ENCODE peak calls at places on chromosomes 1 and 21, in seven cellular contexts. One of them, this sample, is unnamed.

GRCh38 chr1:42240964-42241755 is 76.6 kb upstream of the GUCA2A start:
- DNase-seq in RWPE1: no peak
- DNase-seq in fibroblast of lung: peak; percentile 67
- DNase-seq in astrocyte: peak; percentile 63
- DNase-seq in B cell: no peak
- DNase-seq in neural crest cell: no peak
- DNase-seq in CD8-positive, alpha-beta T cell: no peak
- DNase-seq in this sample: no peak

GRCh38 chr1:9784508-9785133 is 39.1 kb downstream of the CLSTN1 start:
- DNase-seq in B cell: peak; percentile 77
- DNase-seq in neural crest cell: peak; percentile 43
- DNase-seq in RWPE1: peak; percentile 55
- DNase-seq in astrocyte: peak; percentile 35
- DNase-seq in fibroblast of lung: peak; percentile 53
- DNase-seq in CD8-positive, alpha-beta T cell: peak; percentile 43
- DNase-seq in this sample: no peak

GRCh38 chr1:29426701-29427279 is 190.5 kb downstream of the PTPRU start:
- DNase-seq in astrocyte: no peak
- DNase-seq in neural crest cell: no peak
- DNase-seq in B cell: no peak
- DNase-seq in CD8-positive, alpha-beta T cell: no peak
- DNase-seq in RWPE1: no peak
- DNase-seq in fibroblast of lung: no peak
- DNase-seq in this sample: no peak

GRCh38 chr21:34938079-34938764 is 110.9 kb downstream of the RUNX1 start:
- DNase-seq in B cell: no peak
- DNase-seq in astrocyte: peak; percentile 81
- DNase-seq in fibroblast of lung: peak; percentile 86
- DNase-seq in CD8-positive, alpha-beta T cell: no peak
- DNase-seq in RWPE1: no peak
- DNase-seq in neural crest cell: no peak
- DNase-seq in this sample: no peak

GRCh38 chr1:59635057-59635456 is 179.7 kb upstream of the HOOK1 start:
- DNase-seq in B cell: no peak
- DNase-seq in RWPE1: no peak
- DNase-seq in fibroblast of lung: no peak
- DNase-seq in astrocyte: no peak
- DNase-seq in neural crest cell: no peak
- DNase-seq in CD8-positive, alpha-beta T cell: no peak
- DNase-seq in this sample: no peak

GRCh38 chr1:55670331-55671082 is 455.3 kb upstream of the USP24 start:
- DNase-seq in RWPE1: no peak
- DNase-seq in B cell: no peak
- DNase-seq in fibroblast of lung: no peak
- DNase-seq in astrocyte: no peak
- DNase-seq in neural crest cell: no peak
- DNase-seq in CD8-positive, alpha-beta T cell: no peak
- DNase-seq in this sample: no peak

GRCh38 chr1:78040484-78041089 is 5.2 kb upstream of the GIPC2 start:
- DNase-seq in astrocyte: no peak
- DNase-seq in neural crest cell: no peak
- DNase-seq in fibroblast of lung: no peak
- DNase-seq in B cell: no peak
- DNase-seq in CD8-positive, alpha-beta T cell: no peak
- DNase-seq in RWPE1: no peak
- DNase-seq in this sample: no peak

GRCh38 chr21:32976791-32977190 is 48.9 kb upstream of the OLIG2 start:
- DNase-seq in B cell: no peak
- DNase-seq in neural crest cell: no peak
- DNase-seq in fibroblast of lung: no peak
- DNase-seq in RWPE1: no peak
- DNase-seq in CD8-positive, alpha-beta T cell: no peak
- DNase-seq in astrocyte: no peak
- DNase-seq in this sample: no peak

GRCh38 chr1:1043411-1043810 is 23.5 kb downstream of the AGRN start:
- DNase-seq in fibroblast of lung: no peak
- DNase-seq in astrocyte: no peak
- DNase-seq in neural crest cell: no peak
- DNase-seq in B cell: no peak
- DNase-seq in RWPE1: no peak
- DNase-seq in CD8-positive, alpha-beta T cell: no peak
- DNase-seq in this sample: no peak

GRCh38 chr1:177937931-177938330 is 31.9 kb downstream of the SEC16B start:
- DNase-seq in RWPE1: peak; percentile 8
- DNase-seq in fibroblast of lung: peak; percentile 93
- DNase-seq in B cell: no peak
- DNase-seq in astrocyte: peak; percentile 89
- DNase-seq in CD8-positive, alpha-beta T cell: no peak
- DNase-seq in neural crest cell: no peak
- DNase-seq in this sample: no peak

GRCh38 chr1:234851450-234852438 is 241.8 kb upstream of the IRF2BP2 start:
- DNase-seq in CD8-positive, alpha-beta T cell: no peak
- DNase-seq in B cell: no peak
- DNase-seq in RWPE1: no peak
- DNase-seq in fibroblast of lung: peak; percentile 70
- DNase-seq in astrocyte: peak; percentile 56
- DNase-seq in neural crest cell: no peak
- DNase-seq in this sample: no peak

GRCh38 chr1:207873055-207873890 is 37.7 kb downstream of the CD34 start:
- DNase-seq in astrocyte: no peak
- DNase-seq in neural crest cell: no peak
- DNase-seq in RWPE1: no peak
- DNase-seq in fibroblast of lung: no peak
- DNase-seq in CD8-positive, alpha-beta T cell: no peak
- DNase-seq in B cell: peak; percentile 34
- DNase-seq in this sample: no peak

GRCh38 chr1:5998051-5998905 is 6.1 kb upstream of the NPHP4 start:
- DNase-seq in fibroblast of lung: no peak
- DNase-seq in CD8-positive, alpha-beta T cell: no peak
- DNase-seq in neural crest cell: no peak
- DNase-seq in astrocyte: no peak
- DNase-seq in B cell: no peak
- DNase-seq in RWPE1: no peak
- DNase-seq in this sample: no peak

GRCh38 chr1:44839561-44839960 is 3.5 kb downstream of the PTCH2 start:
- DNase-seq in RWPE1: no peak
- DNase-seq in fibroblast of lung: no peak
- DNase-seq in CD8-positive, alpha-beta T cell: no peak
- DNase-seq in neural crest cell: no peak
- DNase-seq in B cell: no peak
- DNase-seq in astrocyte: no peak
- DNase-seq in this sample: no peak

GRCh38 chr1:52653207-52653849 is 20.4 kb downstream of the SHISAL2A start:
- DNase-seq in CD8-positive, alpha-beta T cell: no peak
- DNase-seq in neural crest cell: no peak
- DNase-seq in RWPE1: no peak
- DNase-seq in fibroblast of lung: no peak
- DNase-seq in astrocyte: no peak
- DNase-seq in B cell: no peak
- DNase-seq in this sample: no peak

GRCh38 chr1:43348809-43349593 is 9.8 kb upstream of the CDC20 start:
- DNase-seq in astrocyte: peak; percentile 70
- DNase-seq in B cell: peak; percentile 78
- DNase-seq in neural crest cell: peak; percentile 82
- DNase-seq in fibroblast of lung: peak; percentile 79
- DNase-seq in RWPE1: peak; percentile 85
- DNase-seq in CD8-positive, alpha-beta T cell: peak; percentile 25
- DNase-seq in this sample: peak; percentile 93

GRCh38 chr1:156129687-156130577 is 15.4 kb downstream of the LMNA start:
- DNase-seq in RWPE1: peak; percentile 90
- DNase-seq in CD8-positive, alpha-beta T cell: peak; percentile 72
- DNase-seq in B cell: peak; percentile 83
- DNase-seq in fibroblast of lung: peak; percentile 97
- DNase-seq in astrocyte: peak; percentile 94
- DNase-seq in neural crest cell: peak; percentile 91
- DNase-seq in this sample: no peak

GRCh38 chr1:151995774-151996173 is 2.1 kb upstream of the S100A10 start:
- DNase-seq in astrocyte: no peak
- DNase-seq in B cell: no peak
- DNase-seq in fibroblast of lung: no peak
- DNase-seq in RWPE1: no peak
- DNase-seq in CD8-positive, alpha-beta T cell: no peak
- DNase-seq in neural crest cell: no peak
- DNase-seq in this sample: no peak

GRCh38 chr1:151994956-151995355 is 1.3 kb upstream of the S100A10 start:
- DNase-seq in neural crest cell: no peak
- DNase-seq in astrocyte: peak; percentile 98
- DNase-seq in B cell: no peak
- DNase-seq in CD8-positive, alpha-beta T cell: no peak
- DNase-seq in fibroblast of lung: peak; percentile 98
- DNase-seq in RWPE1: peak; percentile 84
- DNase-seq in this sample: no peak

GRCh38 chr1:151992345-151993083 is 1.1 kb downstream of the S100A10 start:
- DNase-seq in fibroblast of lung: peak; percentile 96
- DNase-seq in neural crest cell: no peak
- DNase-seq in B cell: peak; percentile 24
- DNase-seq in CD8-positive, alpha-beta T cell: no peak
- DNase-seq in RWPE1: peak; percentile 91
- DNase-seq in astrocyte: peak; percentile 94
- DNase-seq in this sample: no peak

GRCh38 chr1:151993084-151993733 is 450 bp downstream of the S100A10 start:
- DNase-seq in CD8-positive, alpha-beta T cell: peak; percentile 31
- DNase-seq in neural crest cell: no peak
- DNase-seq in B cell: peak; percentile 47
- DNase-seq in astrocyte: peak; percentile 26
- DNase-seq in fibroblast of lung: peak; percentile 42
- DNase-seq in RWPE1: no peak
- DNase-seq in this sample: no peak

DNA sequence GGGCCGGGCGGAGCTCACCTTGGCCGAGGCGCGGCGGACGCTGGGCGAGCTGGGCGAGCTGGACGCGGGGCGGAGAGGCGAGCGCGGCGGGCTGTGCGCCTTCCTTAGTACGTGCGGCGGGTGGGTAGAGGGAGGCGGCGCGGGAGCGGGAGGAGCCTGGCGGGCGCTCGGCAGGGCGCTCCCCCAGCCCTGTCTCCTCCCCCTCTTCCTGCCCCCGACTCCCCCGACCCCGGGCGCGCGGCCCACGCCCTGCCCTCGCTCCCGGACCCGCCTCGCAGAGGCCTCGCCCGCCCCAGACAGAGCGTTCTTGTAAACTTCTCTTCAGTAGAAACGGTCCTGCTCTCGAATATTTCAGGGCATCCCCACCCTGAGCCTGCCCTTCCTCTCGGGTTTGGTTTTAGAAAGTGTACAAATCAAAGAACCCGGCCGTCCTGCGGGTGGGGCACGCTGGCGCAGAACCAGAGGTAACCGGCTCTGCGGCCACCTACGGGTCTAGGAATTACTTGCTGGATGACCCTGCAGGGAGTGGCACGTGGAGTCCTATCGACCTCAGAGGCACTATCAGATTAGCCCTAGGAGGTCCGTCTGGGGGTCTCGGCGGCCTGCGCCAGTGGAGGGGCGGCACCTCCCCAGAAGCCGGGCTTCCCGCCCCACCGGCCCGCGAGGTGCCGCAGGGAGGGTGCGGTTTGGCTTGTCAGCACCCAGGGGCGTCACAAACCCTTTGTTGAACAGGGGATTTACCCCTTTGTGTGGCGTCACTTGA is at the start of gene S100A10:
- DNase-seq in CD8-positive, alpha-beta T cell: peak; percentile 77
- DNase-seq in astrocyte: peak; percentile 55
- DNase-seq in fibroblast of lung: peak; percentile 79
- DNase-seq in RWPE1: peak; percentile 67
- DNase-seq in B cell: peak; percentile 75
- DNase-seq in neural crest cell: peak; percentile 40
- DNase-seq in this sample: no peak
- TF ChIP-seq CTCF in CD8-positive, alpha-beta T cell: no peak
- TF ChIP-seq CTCF in astrocyte: no peak
- TF ChIP-seq CTCF in fibroblast of lung: no peak
- TF ChIP-seq CTCF in RWPE1: no peak
- TF ChIP-seq CTCF in B cell: no peak
- TF ChIP-seq CTCF in neural crest cell: no peak
- TF ChIP-seq CTCF in this sample: no peak

GRCh38 chr1:227449051-227449450 is 114.3 kb upstream of the ZNF678 start:
- DNase-seq in B cell: peak; percentile 15
- DNase-seq in CD8-positive, alpha-beta T cell: peak; percentile 6
- DNase-seq in astrocyte: no peak
- DNase-seq in neural crest cell: peak; percentile 20
- DNase-seq in RWPE1: peak; percentile 58
- DNase-seq in fibroblast of lung: no peak
- DNase-seq in this sample: no peak
- TF ChIP-seq CTCF in B cell: peak; percentile 32
- TF ChIP-seq CTCF in CD8-positive, alpha-beta T cell: no peak
- TF ChIP-seq CTCF in astrocyte: peak; percentile 26
- TF ChIP-seq CTCF in neural crest cell: peak; percentile 48
- TF ChIP-seq CTCF in RWPE1: peak; percentile 28
- TF ChIP-seq CTCF in fibroblast of lung: peak; percentile 30
- TF ChIP-seq CTCF in this sample: peak; percentile 38

GRCh38 chr1:116881879-116882520 is 27.7 kb upstream of the PTGFRN start:
- DNase-seq in B cell: no peak
- DNase-seq in CD8-positive, alpha-beta T cell: peak; percentile 3
- DNase-seq in RWPE1: peak; percentile 67
- DNase-seq in astrocyte: peak; percentile 62
- DNase-seq in neural crest cell: no peak
- DNase-seq in fibroblast of lung: peak; percentile 66
- DNase-seq in this sample: no peak
- TF ChIP-seq CTCF in B cell: no peak
- TF ChIP-seq CTCF in CD8-positive, alpha-beta T cell: no peak
- TF ChIP-seq CTCF in RWPE1: no peak
- TF ChIP-seq CTCF in astrocyte: no peak
- TF ChIP-seq CTCF in neural crest cell: peak; percentile 34
- TF ChIP-seq CTCF in fibroblast of lung: peak; percentile 18
- TF ChIP-seq CTCF in this sample: peak; percentile 26

GRCh38 chr1:11741919-11742598 is 6.1 kb downstream of the AGTRAP start:
- DNase-seq in neural crest cell: no peak
- DNase-seq in RWPE1: no peak
- DNase-seq in fibroblast of lung: no peak
- DNase-seq in CD8-positive, alpha-beta T cell: no peak
- DNase-seq in B cell: no peak
- DNase-seq in astrocyte: no peak
- DNase-seq in this sample: no peak
- TF ChIP-seq CTCF in neural crest cell: no peak
- TF ChIP-seq CTCF in RWPE1: no peak
- TF ChIP-seq CTCF in fibroblast of lung: no peak
- TF ChIP-seq CTCF in CD8-positive, alpha-beta T cell: no peak
- TF ChIP-seq CTCF in B cell: no peak
- TF ChIP-seq CTCF in astrocyte: no peak
- TF ChIP-seq CTCF in this sample: no peak

GRCh38 chr1:110638062-110638461 is 31.9 kb upstream of the KCNA2 start:
- DNase-seq in CD8-positive, alpha-beta T cell: no peak
- DNase-seq in neural crest cell: no peak
- DNase-seq in fibroblast of lung: no peak
- DNase-seq in RWPE1: no peak
- DNase-seq in astrocyte: no peak
- DNase-seq in B cell: no peak
- DNase-seq in this sample: no peak
- TF ChIP-seq CTCF in CD8-positive, alpha-beta T cell: no peak
- TF ChIP-seq CTCF in neural crest cell: no peak
- TF ChIP-seq CTCF in fibroblast of lung: no peak
- TF ChIP-seq CTCF in RWPE1: no peak
- TF ChIP-seq CTCF in astrocyte: no peak
- TF ChIP-seq CTCF in B cell: no peak
- TF ChIP-seq CTCF in this sample: no peak

GRCh38 chr1:50969611-50970507 is at the start of gene CDKN2C:
- DNase-seq in neural crest cell: peak; percentile 38
- DNase-seq in fibroblast of lung: peak; percentile 90
- DNase-seq in B cell: peak; percentile 52
- DNase-seq in RWPE1: peak; percentile 62
- DNase-seq in CD8-positive, alpha-beta T cell: peak; percentile 35
- DNase-seq in astrocyte: peak; percentile 88
- DNase-seq in this sample: no peak
- TF ChIP-seq CTCF in neural crest cell: peak; percentile 23
- TF ChIP-seq CTCF in fibroblast of lung: peak; percentile 10
- TF ChIP-seq CTCF in B cell: no peak
- TF ChIP-seq CTCF in RWPE1: no peak
- TF ChIP-seq CTCF in CD8-positive, alpha-beta T cell: no peak
- TF ChIP-seq CTCF in astrocyte: no peak
- TF ChIP-seq CTCF in this sample: peak; percentile 2